ENCODE peak calls at places on chromosome 12, in six cellular contexts. N, M, L, F, J and H are unnamed samples.
A peak's percentile ranks its signal among the peaks of the same experiment; 100 is the strongest.

GRCh38 chr12:34396861-34397590 is 374.7 kb downstream of the ALG10 start:
- DNase-seq in N (no peak), M (no peak), L (peak; percentile 14), F (no peak), J (peak; percentile 45), H (no peak)

GRCh38 chr12:28088566-28089277 is 101.5 kb upstream of the CCDC91 start:
- DNase-seq in N (no peak), M (no peak), L (no peak), F (no peak), J (no peak), H (no peak)

GRCh38 chr12:59652098-59652497 is 56.3 kb downstream of the SLC16A7 start:
- DNase-seq in N (no peak), M (no peak), L (no peak), F (no peak), J (no peak), H (no peak)

GRCh38 chr12:117034691-117035090 is 64.5 kb downstream of the TESC start:
- DNase-seq in N (no peak), M (no peak), L (no peak), F (no peak), J (no peak), H (no peak)

GRCh38 chr12:6952121-6952859 is 1.1 kb downstream of the PTPN6 start:
- DNase-seq in N (no peak), M (no peak), L (no peak), F (no peak), J (no peak), H (no peak)

GRCh38 chr12:122265433-122265832 is 861 bp downstream of the VPS33A start:
- DNase-seq in N (no peak), M (peak; percentile 13), L (no peak), F (no peak), J (no peak), H (peak; percentile 13)

GRCh38 chr12:111764120-111764821 is 2.5 kb upstream of the ALDH2 start:
- DNase-seq in N (no peak), M (no peak), L (no peak), F (no peak), J (no peak), H (no peak)

GRCh38 chr12:115209230-115209629 is 525.3 kb upstream of the TBX3 start:
- DNase-seq in N (no peak), M (no peak), L (no peak), F (no peak), J (no peak), H (peak; percentile 10)

GRCh38 chr12:126349383-126349782 is 1284.1 kb downstream of the AACS start:
- DNase-seq in N (no peak), M (no peak), L (no peak), F (no peak), J (no peak), H (no peak)